ENCODE peak calls at places on chromosomes 12 and 14, in four cellular contexts. T is fibroblast of lung; G is naive thymus-derived CD4-positive, alpha-beta T cell; P is upper lobe of right lung. N is an unnamed sample.

GRCh38 chr12:120662879-120663278 is 22.5 kb downstream of the CABP1 start:
- DNase-seq in P (no peak), G (no peak), T (no peak), N (no peak)

GRCh38 chr14:21220874-21221477 is 48.3 kb downstream of the HNRNPC start:
- DNase-seq in G (no peak), P (no peak), T (no peak), N (no peak)

GRCh38 chr12:118103231-118103600 is 595 bp downstream of the VSIG10 start:
- DNase-seq in T (peak; percentile 17), G (no peak), P (no peak), N (peak; percentile 69)

GRCh38 chr14:57835751-57836150 is 30.1 kb downstream of the SLC35F4 start:
- DNase-seq in P (no peak), T (no peak), G (no peak), N (peak; percentile 43)

GRCh38 chr14:95234426-95234825 is 77.1 kb upstream of the DICER1 start:
- DNase-seq in G (no peak), T (no peak), P (no peak), N (no peak)

GRCh38 chr14:78530078-78530477 is 359.9 kb downstream of the NRXN3 start:
- DNase-seq in T (no peak), G (no peak), P (no peak), N (peak; percentile 78)

GRCh38 chr12:108939594-108939993 is 59.7 kb downstream of the DAO start:
- DNase-seq in G (no peak), T (peak; percentile 6), P (no peak), N (peak; percentile 69)

GRCh38 chr12:40145896-40146295 is 40.0 kb upstream of the SLC2A13 start:
- DNase-seq in G (no peak), P (no peak), T (no peak), N (peak; percentile 21)

GRCh38 chr12:91877022-91877421 is 268.6 kb downstream of the BTG1 start:
- DNase-seq in T (peak; percentile 41), P (peak; percentile 65), G (peak; percentile 97), N (no peak)

GRCh38 chr12:6326316-6326959 is 15.4 kb downstream of the TNFRSF1A start:
- DNase-seq in T (peak; percentile 68), P (no peak), G (no peak), N (peak; percentile 86)

GRCh38 chr14:23895480-23895879 is 58.1 kb upstream of the DHRS4 start:
- DNase-seq in T (no peak), P (no peak), G (no peak), N (peak; percentile 4)

GRCh38 chr12:105961821-105962671 is 176.7 kb downstream of the NUAK1 start:
- DNase-seq in G (no peak), T (no peak), P (no peak), N (no peak)

GRCh38 chr12:109776624-109777023 is 56.6 kb downstream of the TRPV4 start:
- DNase-seq in G (no peak), T (no peak), P (no peak), N (no peak)

GRCh38 chr14:36426836-36427235 is 93.2 kb downstream of the NKX2-1 start:
- DNase-seq in P (no peak), T (no peak), G (no peak), N (no peak)

GRCh38 chr14:89566644-89567411 is 149.8 kb upstream of the FOXN3 start:
- DNase-seq in P (no peak), G (no peak), T (no peak), N (no peak)

GRCh38 chr14:73477618-73478266 is 13.0 kb upstream of the RIOX1 start:
- DNase-seq in G (no peak), P (no peak), T (no peak), N (no peak)

GRCh38 chr12:113142173-113142885 is 6.8 kb upstream of the RASAL1 start:
- DNase-seq in P (no peak), G (no peak), T (no peak), N (no peak)

GRCh38 chr14:23617539-23617938 is 18.6 kb upstream of the DHRS2 start:
- DNase-seq in T (no peak), P (no peak), G (no peak), N (no peak)

GRCh38 chr12:14394317-14395058 is 29.0 kb downstream of the ATF7IP start:
- DNase-seq in P (no peak), T (peak; percentile 89), G (peak; percentile 70), N (peak; percentile 79)

GRCh38 chr14:67311868-67312267 is 47.7 kb downstream of the ATP6V1D start:
- DNase-seq in G (no peak), T (no peak), P (no peak), N (no peak)

GRCh38 chr12:897386-897785 is 52.1 kb downstream of the RAD52 start:
- DNase-seq in P (no peak), G (no peak), T (no peak), N (no peak)

GRCh38 chr14:60266021-60266937 is 17.3 kb downstream of the PPM1A start:
- DNase-seq in T (peak; percentile 33), P (no peak), G (peak; percentile 12), N (peak; percentile 74)

GRCh38 chr14:94536836-94537235 is 24.4 kb upstream of the SERPINA4 start:
- DNase-seq in P (no peak), T (no peak), G (no peak), N (peak; percentile 47)

GRCh38 chr14:37746140-37746832 is 150.9 kb downstream of the TTC6 start:
- DNase-seq in P (no peak), G (no peak), T (no peak), N (no peak)

GRCh38 chr12:121005346-121005815 is 10.9 kb downstream of the C12orf43 start:
- DNase-seq in T (peak; percentile 40), P (no peak), G (no peak), N (peak; percentile 87)

GRCh38 chr14:96125536-96125935 is 79.1 kb upstream of the BDKRB2 start:
- DNase-seq in G (no peak), P (no peak), T (peak; percentile 76), N (no peak)

GRCh38 chr12:103679771-103680170 is 92.7 kb downstream of the STAB2 start:
- DNase-seq in T (no peak), P (no peak), G (no peak), N (no peak)

GRCh38 chr14:81990312-81990761 is 456.7 kb upstream of the SEL1L start:
- DNase-seq in G (no peak), P (no peak), T (peak; percentile 60), N (peak; percentile 72)

GRCh38 chr14:92503756-92504491 is 9.7 kb upstream of the RIN3 start:
- DNase-seq in P (no peak), T (peak; percentile 31), G (no peak), N (no peak)

GRCh38 chr12:643478-644292 is 19.6 kb downstream of the NINJ2 start:
- DNase-seq in P (peak; percentile 76), T (no peak), G (no peak), N (peak; percentile 40)

GRCh38 chr14:62097072-62097471 is 334.9 kb downstream of the SNAPC1 start:
- DNase-seq in T (no peak), P (no peak), G (no peak), N (no peak)

GRCh38 chr12:62631531-62632520 is 165.2 kb downstream of the MON2 start:
- DNase-seq in G (no peak), T (peak; percentile 73), P (peak; percentile 79), N (peak; percentile 84)

GRCh38 chr12:92411687-92412086 is 266.0 kb upstream of the BTG1 start:
- DNase-seq in T (no peak), P (no peak), G (no peak), N (no peak)

GRCh38 chr14:32933943-32934890 is 4.5 kb upstream of the NPAS3 start:
- DNase-seq in P (no peak), T (peak; percentile 29), G (no peak), N (peak; percentile 53)

GRCh38 chr12:2083561-2083960 is 30.8 kb downstream of the CACNA1C start:
- DNase-seq in G (no peak), T (no peak), P (no peak), N (no peak)

GRCh38 chr12:2082321-2082720 is 29.5 kb downstream of the CACNA1C start:
- DNase-seq in T (no peak), G (no peak), P (no peak), N (peak; percentile 36)

GRCh38 chr12:2083008-2083407 is 30.2 kb downstream of the CACNA1C start:
- DNase-seq in G (no peak), T (no peak), P (no peak), N (peak; percentile 25)

GRCh38 chr12:2080604-2081003 is 27.8 kb downstream of the CACNA1C start:
- DNase-seq in T (no peak), P (no peak), G (no peak), N (no peak)

GRCh38 chr12:2084553-2085296 is 31.9 kb downstream of the CACNA1C start:
- DNase-seq in T (peak; percentile 77), P (no peak), G (no peak), N (no peak)
- H3K4me1 ChIP-seq in T (peaks cover 24% of the 10 kb centered on the region), P (no peaks in the 10 kb centered on the region), G (no peaks in the 10 kb centered on the region), N (no peaks in the 10 kb centered on the region)

DNA sequence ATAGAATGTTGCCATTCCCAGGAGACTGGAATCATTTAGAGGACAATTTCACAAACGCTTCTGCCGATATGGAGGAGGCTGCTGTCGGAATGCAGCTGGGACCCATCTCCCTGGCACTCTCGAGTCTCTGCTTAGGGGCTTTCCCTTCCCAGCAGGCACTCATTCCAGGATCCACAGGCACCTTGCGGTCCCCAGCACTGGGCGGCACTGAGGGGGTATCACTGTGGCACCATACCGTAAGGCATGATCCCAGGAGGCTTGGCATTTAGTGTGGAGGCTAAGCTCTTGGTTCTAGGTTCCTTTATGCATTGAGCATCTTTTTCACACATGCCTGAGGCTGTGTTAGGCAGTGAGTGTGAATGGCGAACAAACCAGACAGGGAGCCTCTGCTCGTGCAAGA is 36.6 kb upstream of the LTBP2 start:
- DNase-seq in G (no peak), T (no peak), P (no peak), N (no peak)
- H3K36me3 ChIP-seq in G (no peaks in the 10 kb centered on the region), T (no peaks in the 10 kb centered on the region), P (no peaks in the 10 kb centered on the region), N (no peaks in the 10 kb centered on the region)

DNA sequence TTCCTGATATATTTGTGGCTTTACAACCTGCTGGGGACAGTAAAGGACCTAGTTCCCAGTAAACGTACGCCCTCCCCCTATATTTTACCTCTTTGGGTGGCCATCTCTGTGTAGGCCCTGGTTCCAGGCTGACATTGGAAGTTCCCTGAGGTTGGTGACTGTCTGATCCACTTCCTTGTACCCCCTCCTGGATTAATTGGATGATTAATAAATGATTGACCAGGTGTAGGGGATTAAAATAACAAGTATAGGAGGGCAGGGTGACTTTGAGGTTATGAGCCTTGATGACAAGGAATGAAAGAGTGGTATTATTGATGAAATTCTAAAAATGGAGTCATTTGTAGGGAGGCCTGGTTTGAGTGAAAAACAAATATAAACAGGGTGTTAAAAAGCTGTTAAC is 9.6 kb downstream of the SUSD6 start:
- DNase-seq in G (no peak), T (no peak), P (no peak), N (no peak)
- H3K4me1 ChIP-seq in G (peaks cover 93% of the 10 kb centered on the region), T (peaks cover 12% of the 10 kb centered on the region), P (peaks cover 92% of the 10 kb centered on the region), N (no peaks in the 10 kb centered on the region)

GRCh38 chr14:103711516-103712431 is 3.5 kb downstream of the XRCC3 start:
- DNase-seq in T (no peak), P (peak; percentile 79), G (no peak), N (no peak)
- H3K36me3 ChIP-seq in T (peaks cover 17% of the 10 kb centered on the region), P (no peaks in the 10 kb centered on the region), G (no peaks in the 10 kb centered on the region), N (peaks cover 5% of the 10 kb centered on the region)

GRCh38 chr12:26817183-26817591 is 15.8 kb downstream of the ITPR2 start:
- DNase-seq in T (no peak), P (no peak), G (no peak), N (no peak)
- H3K4me1 ChIP-seq in T (peaks cover 5% of the 10 kb centered on the region), P (no peaks in the 10 kb centered on the region), G (no peaks in the 10 kb centered on the region), N (peaks cover 39% of the 10 kb centered on the region)

DNA sequence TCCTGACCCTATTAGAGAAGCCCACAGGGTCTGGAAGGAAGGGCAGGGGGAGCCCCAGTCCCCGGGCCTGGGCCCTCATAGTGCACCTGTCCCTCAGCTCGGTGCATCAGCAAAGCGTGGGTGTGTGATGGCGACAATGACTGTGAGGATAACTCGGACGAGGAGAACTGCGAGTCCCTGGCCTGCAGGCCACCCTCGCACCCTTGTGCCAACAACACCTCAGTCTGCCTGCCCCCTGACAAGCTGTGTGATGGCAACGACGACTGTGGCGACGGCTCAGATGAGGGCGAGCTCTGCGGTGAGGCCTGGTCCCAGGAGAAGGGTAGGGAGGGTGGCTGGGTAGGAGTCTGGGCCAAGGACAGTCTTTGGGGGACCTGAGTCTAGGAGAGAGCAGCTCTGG is 26.3 kb upstream of the LRP1-AS start:
- DNase-seq in P (no peak), G (no peak), T (no peak), N (no peak)
- H3K36me3 ChIP-seq in P (peaks cover 70% of the 10 kb centered on the region), G (no peaks in the 10 kb centered on the region), T (peaks cover 65% of the 10 kb centered on the region), N (peaks cover 26% of the 10 kb centered on the region)

N was measured in GM23338.